ENCODE peak calls at places on chromosomes 5 and 9, in four cellular contexts. P, E, N and J are unnamed samples.

GRCh38 chr5:1948663-1949191 is 66.0 kb upstream of the IRX4 start:
- DNase-seq in P (peak), E (no peak), N (no peak), J (peak)

GRCh38 chr9:96425500-96426169 is 7.5 kb upstream of the ZNF367 start:
- DNase-seq in P (no peak), E (no peak), N (no peak), J (no peak)

GRCh38 chr9:120436937-120437592 is 142.9 kb downstream of the CDK5RAP2 start:
- DNase-seq in P (peak), E (no peak), N (peak), J (no peak)

GRCh38 chr5:95111141-95111540 is 173.8 kb downstream of the MCTP1 start:
- DNase-seq in P (no peak), E (no peak), N (no peak), J (no peak)

GRCh38 chr5:157955541-157956172 is 96.7 kb upstream of the CLINT1 start:
- DNase-seq in P (no peak), E (no peak), N (no peak), J (no peak)

GRCh38 chr5:10124287-10124686 is 125.4 kb downstream of the ATPSCKMT start:
- DNase-seq in P (no peak), E (no peak), N (no peak), J (no peak)

GRCh38 chr9:26685857-26686256 is 206.7 kb downstream of the CAAP1 start:
- DNase-seq in P (no peak), E (no peak), N (no peak), J (no peak)

GRCh38 chr5:171629221-171630005 is 156.2 kb upstream of the SMIM23 start:
- DNase-seq in P (no peak), E (no peak), N (no peak), J (no peak)

GRCh38 chr5:72452515-72453259 is 54.5 kb downstream of the ZNF366 start:
- DNase-seq in P (peak), E (no peak), N (peak), J (peak)

GRCh38 chr9:123338710-123339665 is 17.0 kb upstream of the CRB2 start:
- DNase-seq in P (no peak), E (peak), N (peak), J (no peak)

GRCh38 chr5:16870878-16871277 is 65.2 kb downstream of the MYO10 start:
- DNase-seq in P (no peak), E (no peak), N (no peak), J (no peak)

GRCh38 chr5:78540335-78541057 is 108.1 kb downstream of the LHFPL2 start:
- DNase-seq in P (no peak), E (no peak), N (no peak), J (peak)

GRCh38 chr5:172502969-172503368 is 48.6 kb upstream of the SH3PXD2B start:
- DNase-seq in P (no peak), E (no peak), N (no peak), J (no peak)

GRCh38 chr5:72523960-72524582 is 16.9 kb upstream of the ZNF366 start:
- DNase-seq in P (no peak), E (no peak), N (no peak), J (no peak)

GRCh38 chr5:107985144-107985543 is 314.4 kb upstream of the EFNA5 start:
- DNase-seq in P (peak), E (no peak), N (peak), J (peak)

GRCh38 chr5:178069909-178070308 is 43.4 kb upstream of the N4BP3 start:
- DNase-seq in P (no peak), E (peak), N (peak), J (no peak)

GRCh38 chr5:107485184-107485583 is 185.6 kb downstream of the EFNA5 start:
- DNase-seq in P (no peak), E (no peak), N (no peak), J (no peak)

GRCh38 chr9:129887210-129888084 is 52.2 kb downstream of the USP20 start:
- DNase-seq in P (no peak), E (peak), N (peak), J (no peak)

GRCh38 chr9:79193506-79194223 is 378.1 kb upstream of the TLE4 start:
- DNase-seq in P (no peak), E (no peak), N (no peak), J (no peak)

DNA sequence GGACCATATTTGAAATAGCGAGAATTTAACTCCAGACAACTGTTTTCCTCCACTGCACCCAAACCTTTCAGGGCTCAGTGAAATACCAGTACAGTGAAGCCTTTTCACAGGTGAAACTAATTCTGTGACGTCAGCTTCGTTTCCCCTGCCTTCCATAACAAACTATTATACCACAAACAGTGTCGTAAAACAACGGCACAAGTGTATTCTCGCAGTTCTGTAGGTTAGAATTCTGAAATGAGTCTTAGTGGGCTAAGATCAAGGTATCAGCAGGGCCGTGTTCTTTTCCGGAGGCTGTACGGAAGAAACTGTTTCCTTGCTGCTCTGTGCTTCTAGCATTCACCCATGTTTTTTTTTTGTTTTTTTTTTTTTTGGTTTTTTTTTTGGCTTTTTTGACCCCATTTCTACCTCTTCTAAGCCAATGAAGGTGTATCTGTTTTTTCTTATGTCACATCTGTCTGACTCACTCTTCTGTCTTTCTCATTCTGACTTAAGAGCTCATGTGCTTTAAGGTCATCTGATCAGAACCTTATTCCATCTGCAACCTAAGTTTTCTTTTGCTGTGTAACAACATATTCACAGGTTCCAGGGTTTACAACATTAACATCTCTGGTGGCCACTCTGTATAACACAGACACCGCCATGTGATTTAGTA is 20.1 kb downstream of the ISOC1 start:
- DNase-seq in P (no peak), E (no peak), N (no peak), J (no peak)
- H3K4me3 ChIP-seq in P (no peak), E (no peak), N (no peak), J (no peak)

GRCh38 chr9:110142253-110142652 is 65.7 kb downstream of the C9orf152 start:
- DNase-seq in P (no peak), E (no peak), N (no peak), J (no peak)
- H3K4me3 ChIP-seq in P (no peak), E (no peak), N (no peak), J (no peak)

GRCh38 chr5:55226027-55226933 is 835 bp downstream of the MCIDAS start:
- DNase-seq in P (no peak), E (no peak), N (peak), J (no peak)
- H3K4me3 ChIP-seq in P (peak), E (peak), N (peak), J (peak)

GRCh38 chr9:83715221-83715620 is 7.5 kb upstream of the UBQLN1 start:
- DNase-seq in P (no peak), E (no peak), N (no peak), J (no peak)
- H3K4me3 ChIP-seq in P (no peak), E (no peak), N (no peak), J (no peak)

DNA sequence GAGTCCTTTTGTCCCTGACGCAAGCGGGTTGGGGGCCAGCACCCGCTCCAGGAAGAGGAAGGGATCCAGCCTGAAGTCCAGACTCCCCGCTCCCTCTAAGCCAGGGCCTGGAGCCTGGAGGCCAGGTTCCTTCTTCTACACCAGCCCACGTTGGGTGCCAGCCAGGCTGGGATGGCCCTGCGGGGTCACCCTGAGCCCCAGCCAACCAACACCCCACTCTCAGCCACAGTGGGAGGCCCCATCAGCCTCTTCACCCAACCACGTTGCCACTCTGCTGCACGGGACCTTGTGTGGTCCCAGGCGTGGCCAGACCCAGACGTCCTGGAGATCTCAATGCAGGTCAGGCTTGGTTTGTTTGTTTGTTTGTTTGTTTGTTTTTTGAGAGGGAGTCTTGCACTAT is 1.0 kb upstream of the FUT7 start:
- DNase-seq in P (peak), E (no peak), N (no peak), J (peak)
- H3K4me3 ChIP-seq in P (peak), E (no peak), N (no peak), J (no peak)

GRCh38 chr5:151683444-151683843 is 3.3 kb downstream of the SPARC start:
- DNase-seq in P (no peak), E (no peak), N (no peak), J (no peak)
- H3K4me3 ChIP-seq in P (peak), E (no peak), N (no peak), J (no peak)

GRCh38 chr9:136857606-136858412 is 5.7 kb downstream of the MAMDC4 start:
- DNase-seq in P (no peak), E (no peak), N (peak), J (no peak)
- H3K4me3 ChIP-seq in P (no peak), E (no peak), N (no peak), J (no peak)